ENCODE peak calls at places on chromosomes 6 and 20, in five cellular contexts. One of them, this sample, is unnamed.
A peak's percentile ranks its signal among the peaks of the same experiment; 100 is the strongest.

GRCh38 chr20:34473262-34473883 is 42.8 kb upstream of the DYNLRB1 start:
- DNase-seq in fibroblast of mammary gland: peak; percentile 66
- DNase-seq in HepG2: peak; percentile 72
- DNase-seq in CD8-positive, alpha-beta T cell: no peak
- DNase-seq in glutamatergic neuron: peak; percentile 82
- DNase-seq in this sample: peak; percentile 62

GRCh38 chr6:97473979-97474378 is 191.0 kb upstream of the MMS22L start:
- DNase-seq in fibroblast of mammary gland: no peak
- DNase-seq in HepG2: no peak
- DNase-seq in CD8-positive, alpha-beta T cell: no peak
- DNase-seq in glutamatergic neuron: no peak
- DNase-seq in this sample: no peak

GRCh38 chr20:10263385-10264165 is 44.9 kb downstream of the SNAP25 start:
- DNase-seq in fibroblast of mammary gland: peak; percentile 23
- DNase-seq in HepG2: peak; percentile 95
- DNase-seq in CD8-positive, alpha-beta T cell: no peak
- DNase-seq in glutamatergic neuron: no peak
- DNase-seq in this sample: no peak

GRCh38 chr20:45822863-45823262 is 4.2 kb downstream of the TNNC2 start:
- DNase-seq in fibroblast of mammary gland: no peak
- DNase-seq in HepG2: no peak
- DNase-seq in CD8-positive, alpha-beta T cell: no peak
- DNase-seq in glutamatergic neuron: peak; percentile 50
- DNase-seq in this sample: peak; percentile 16

GRCh38 chr6:75893058-75893775 is 144.2 kb downstream of the MYO6 start:
- DNase-seq in fibroblast of mammary gland: peak; percentile 84
- DNase-seq in HepG2: peak; percentile 61
- DNase-seq in CD8-positive, alpha-beta T cell: no peak
- DNase-seq in glutamatergic neuron: no peak
- DNase-seq in this sample: peak; percentile 90

GRCh38 chr6:114339706-114340105 is 3.1 kb downstream of the HS3ST5 start:
- DNase-seq in fibroblast of mammary gland: peak; percentile 9
- DNase-seq in HepG2: peak; percentile 15
- DNase-seq in CD8-positive, alpha-beta T cell: no peak
- DNase-seq in glutamatergic neuron: no peak
- DNase-seq in this sample: peak; percentile 7

GRCh38 chr6:9334979-9335378 is 899.6 kb upstream of the SLC35B3 start:
- DNase-seq in fibroblast of mammary gland: no peak
- DNase-seq in HepG2: no peak
- DNase-seq in CD8-positive, alpha-beta T cell: no peak
- DNase-seq in glutamatergic neuron: no peak
- DNase-seq in this sample: no peak

GRCh38 chr6:32081168-32081624 is 27.9 kb downstream of the TNXB start:
- DNase-seq in fibroblast of mammary gland: peak; percentile 88
- DNase-seq in HepG2: no peak
- DNase-seq in CD8-positive, alpha-beta T cell: no peak
- DNase-seq in glutamatergic neuron: no peak
- DNase-seq in this sample: peak; percentile 91

GRCh38 chr6:35026434-35027222 is 114.5 kb downstream of the TCP11 start:
- DNase-seq in fibroblast of mammary gland: peak; percentile 47
- DNase-seq in HepG2: no peak
- DNase-seq in CD8-positive, alpha-beta T cell: no peak
- DNase-seq in glutamatergic neuron: no peak
- DNase-seq in this sample: peak; percentile 54

GRCh38 chr6:21164768-21165326 is 428.7 kb upstream of the SOX4 start:
- DNase-seq in fibroblast of mammary gland: peak; percentile 22
- DNase-seq in HepG2: no peak
- DNase-seq in CD8-positive, alpha-beta T cell: no peak
- DNase-seq in glutamatergic neuron: no peak
- DNase-seq in this sample: peak; percentile 9

GRCh38 chr6:137494281-137494966 is at the start of gene OLIG3:
- DNase-seq in fibroblast of mammary gland: no peak
- DNase-seq in HepG2: no peak
- DNase-seq in CD8-positive, alpha-beta T cell: no peak
- DNase-seq in glutamatergic neuron: peak; percentile 73
- DNase-seq in this sample: no peak

GRCh38 chr20:37741560-37741959 is 47.7 kb downstream of the CTNNBL1 start:
- DNase-seq in fibroblast of mammary gland: no peak
- DNase-seq in HepG2: peak; percentile 50
- DNase-seq in CD8-positive, alpha-beta T cell: no peak
- DNase-seq in glutamatergic neuron: no peak
- DNase-seq in this sample: no peak

GRCh38 chr20:12012241-12013222 is 94.8 kb downstream of the BTBD3 start:
- DNase-seq in fibroblast of mammary gland: peak; percentile 59
- DNase-seq in HepG2: peak; percentile 67
- DNase-seq in CD8-positive, alpha-beta T cell: no peak
- DNase-seq in glutamatergic neuron: peak; percentile 18
- DNase-seq in this sample: peak; percentile 74

GRCh38 chr6:11918739-11919605 is 93.1 kb upstream of the HIVEP1 start:
- DNase-seq in fibroblast of mammary gland: peak; percentile 28
- DNase-seq in HepG2: no peak
- DNase-seq in CD8-positive, alpha-beta T cell: no peak
- DNase-seq in glutamatergic neuron: no peak
- DNase-seq in this sample: no peak

GRCh38 chr20:10922521-10922920 is 248.7 kb upstream of the JAG1 start:
- DNase-seq in fibroblast of mammary gland: no peak
- DNase-seq in HepG2: no peak
- DNase-seq in CD8-positive, alpha-beta T cell: no peak
- DNase-seq in glutamatergic neuron: no peak
- DNase-seq in this sample: no peak

GRCh38 chr6:34459899-34460593 is 5.8 kb upstream of the PACSIN1 start:
- DNase-seq in fibroblast of mammary gland: peak; percentile 65
- DNase-seq in HepG2: peak; percentile 59
- DNase-seq in CD8-positive, alpha-beta T cell: peak; percentile 62
- DNase-seq in glutamatergic neuron: peak; percentile 43
- DNase-seq in this sample: peak; percentile 69

GRCh38 chr20:60206259-60206658 is 248.0 kb downstream of the CDH26 start:
- DNase-seq in fibroblast of mammary gland: peak; percentile 57
- DNase-seq in HepG2: peak; percentile 31
- DNase-seq in CD8-positive, alpha-beta T cell: no peak
- DNase-seq in glutamatergic neuron: peak; percentile 47
- DNase-seq in this sample: peak; percentile 13

GRCh38 chr20:46122071-46122470 is 4.0 kb downstream of the CD40 start:
- DNase-seq in fibroblast of mammary gland: peak; percentile 76
- DNase-seq in HepG2: peak; percentile 35
- DNase-seq in CD8-positive, alpha-beta T cell: no peak
- DNase-seq in glutamatergic neuron: no peak
- DNase-seq in this sample: peak; percentile 67

GRCh38 chr6:98014791-98015201 is 731.8 kb upstream of the MMS22L start:
- DNase-seq in fibroblast of mammary gland: no peak
- DNase-seq in HepG2: no peak
- DNase-seq in CD8-positive, alpha-beta T cell: no peak
- DNase-seq in glutamatergic neuron: no peak
- DNase-seq in this sample: no peak

GRCh38 chr6:166987930-166988329 is 11.3 kb upstream of the CEP43 start:
- DNase-seq in fibroblast of mammary gland: no peak
- DNase-seq in HepG2: no peak
- DNase-seq in CD8-positive, alpha-beta T cell: no peak
- DNase-seq in glutamatergic neuron: no peak
- DNase-seq in this sample: no peak

GRCh38 chr20:38109025-38109541 is 56.0 kb downstream of the TGM2 start:
- DNase-seq in fibroblast of mammary gland: peak; percentile 97
- DNase-seq in HepG2: no peak
- DNase-seq in CD8-positive, alpha-beta T cell: no peak
- DNase-seq in glutamatergic neuron: no peak
- DNase-seq in this sample: peak; percentile 76

GRCh38 chr20:16865406-16865805 is 117.2 kb downstream of the OTOR start:
- DNase-seq in fibroblast of mammary gland: no peak
- DNase-seq in HepG2: no peak
- DNase-seq in CD8-positive, alpha-beta T cell: no peak
- DNase-seq in glutamatergic neuron: no peak
- DNase-seq in this sample: no peak

GRCh38 chr6:29968130-29968529 is 25.8 kb downstream of the HLA-A start:
- DNase-seq in fibroblast of mammary gland: peak; percentile 36
- DNase-seq in HepG2: peak; percentile 35
- DNase-seq in CD8-positive, alpha-beta T cell: no peak
- DNase-seq in glutamatergic neuron: no peak
- DNase-seq in this sample: peak; percentile 53

GRCh38 chr6:15062311-15063252 is 183.3 kb upstream of the JARID2 start:
- DNase-seq in fibroblast of mammary gland: peak; percentile 93
- DNase-seq in HepG2: no peak
- DNase-seq in CD8-positive, alpha-beta T cell: no peak
- DNase-seq in glutamatergic neuron: no peak
- DNase-seq in this sample: peak; percentile 72

GRCh38 chr6:39558079-39558478 is 167.1 kb downstream of the KIF6 start:
- DNase-seq in fibroblast of mammary gland: no peak
- DNase-seq in HepG2: no peak
- DNase-seq in CD8-positive, alpha-beta T cell: no peak
- DNase-seq in glutamatergic neuron: no peak
- DNase-seq in this sample: no peak

GRCh38 chr6:39169448-39170344 is 54.7 kb upstream of the SAYSD1 start:
- DNase-seq in fibroblast of mammary gland: no peak
- DNase-seq in HepG2: no peak
- DNase-seq in CD8-positive, alpha-beta T cell: no peak
- DNase-seq in glutamatergic neuron: no peak
- DNase-seq in this sample: no peak

GRCh38 chr20:45462711-45463110 is 6.8 kb upstream of the WFDC2 start:
- DNase-seq in fibroblast of mammary gland: no peak
- DNase-seq in HepG2: no peak
- DNase-seq in CD8-positive, alpha-beta T cell: no peak
- DNase-seq in glutamatergic neuron: no peak
- DNase-seq in this sample: no peak

GRCh38 chr6:136129365-136129764 is 120.7 kb downstream of the MTFR2 start:
- DNase-seq in fibroblast of mammary gland: no peak
- DNase-seq in HepG2: no peak
- DNase-seq in CD8-positive, alpha-beta T cell: no peak
- DNase-seq in glutamatergic neuron: no peak
- DNase-seq in this sample: peak; percentile 38

GRCh38 chr6:78492351-78493010 is 374.9 kb upstream of the IRAK1BP1 start:
- DNase-seq in fibroblast of mammary gland: peak; percentile 29
- DNase-seq in HepG2: no peak
- DNase-seq in CD8-positive, alpha-beta T cell: no peak
- DNase-seq in glutamatergic neuron: no peak
- DNase-seq in this sample: no peak

GRCh38 chr6:169210611-169211010 is 43.0 kb downstream of the THBS2 start:
- DNase-seq in fibroblast of mammary gland: no peak
- DNase-seq in HepG2: no peak
- DNase-seq in CD8-positive, alpha-beta T cell: no peak
- DNase-seq in glutamatergic neuron: no peak
- DNase-seq in this sample: no peak

GRCh38 chr6:20885076-20885475 is 350.8 kb downstream of the CDKAL1 start:
- DNase-seq in fibroblast of mammary gland: no peak
- DNase-seq in HepG2: no peak
- DNase-seq in CD8-positive, alpha-beta T cell: no peak
- DNase-seq in glutamatergic neuron: no peak
- DNase-seq in this sample: no peak

GRCh38 chr6:1756472-1757129 is 146.9 kb downstream of the FOXC1 start:
- DNase-seq in fibroblast of mammary gland: no peak
- DNase-seq in HepG2: no peak
- DNase-seq in CD8-positive, alpha-beta T cell: no peak
- DNase-seq in glutamatergic neuron: no peak
- DNase-seq in this sample: no peak

GRCh38 chr6:1757133-1757532 is 147.4 kb downstream of the FOXC1 start:
- DNase-seq in fibroblast of mammary gland: no peak
- DNase-seq in HepG2: no peak
- DNase-seq in CD8-positive, alpha-beta T cell: no peak
- DNase-seq in glutamatergic neuron: no peak
- DNase-seq in this sample: no peak

GRCh38 chr6:1759877-1760276 is 150.2 kb downstream of the FOXC1 start:
- DNase-seq in fibroblast of mammary gland: no peak
- DNase-seq in HepG2: no peak
- DNase-seq in CD8-positive, alpha-beta T cell: no peak
- DNase-seq in glutamatergic neuron: no peak
- DNase-seq in this sample: no peak

GRCh38 chr6:1760876-1761275 is 151.2 kb downstream of the FOXC1 start:
- DNase-seq in fibroblast of mammary gland: no peak
- DNase-seq in HepG2: no peak
- DNase-seq in CD8-positive, alpha-beta T cell: no peak
- DNase-seq in glutamatergic neuron: no peak
- DNase-seq in this sample: no peak

GRCh38 chr6:1758076-1758679 is 148.5 kb downstream of the FOXC1 start:
- DNase-seq in fibroblast of mammary gland: no peak
- DNase-seq in HepG2: no peak
- DNase-seq in CD8-positive, alpha-beta T cell: no peak
- DNase-seq in glutamatergic neuron: no peak
- DNase-seq in this sample: no peak
- TF ChIP-seq CTCF in fibroblast of mammary gland: no peak
- TF ChIP-seq CTCF in HepG2: no peak
- TF ChIP-seq CTCF in CD8-positive, alpha-beta T cell: no peak
- TF ChIP-seq CTCF in glutamatergic neuron: no peak
- TF ChIP-seq CTCF in this sample: no peak

GRCh38 chr20:20184149-20184548 is 131.8 kb downstream of the CFAP61 start:
- DNase-seq in fibroblast of mammary gland: peak; percentile 16
- DNase-seq in HepG2: no peak
- DNase-seq in CD8-positive, alpha-beta T cell: no peak
- DNase-seq in glutamatergic neuron: no peak
- DNase-seq in this sample: peak; percentile 7
- TF ChIP-seq CTCF in fibroblast of mammary gland: peak; percentile 53
- TF ChIP-seq CTCF in HepG2: peak; percentile 56
- TF ChIP-seq CTCF in CD8-positive, alpha-beta T cell: no peak
- TF ChIP-seq CTCF in glutamatergic neuron: no peak
- TF ChIP-seq CTCF in this sample: peak; percentile 41

GRCh38 chr6:151680846-151681425 is 126.5 kb upstream of the ESR1 start:
- DNase-seq in fibroblast of mammary gland: no peak
- DNase-seq in HepG2: no peak
- DNase-seq in CD8-positive, alpha-beta T cell: no peak
- DNase-seq in glutamatergic neuron: no peak
- DNase-seq in this sample: no peak

GRCh38 chr6:151682922-151683321 is 124.6 kb upstream of the ESR1 start:
- DNase-seq in fibroblast of mammary gland: no peak
- DNase-seq in HepG2: peak; percentile 54
- DNase-seq in CD8-positive, alpha-beta T cell: no peak
- DNase-seq in glutamatergic neuron: no peak
- DNase-seq in this sample: no peak

GRCh38 chr6:151681426-151682059 is 125.9 kb upstream of the ESR1 start:
- DNase-seq in fibroblast of mammary gland: peak; percentile 56
- DNase-seq in HepG2: peak; percentile 28
- DNase-seq in CD8-positive, alpha-beta T cell: no peak
- DNase-seq in glutamatergic neuron: no peak
- DNase-seq in this sample: peak; percentile 64

GRCh38 chr6:151682251-151682650 is 125.2 kb upstream of the ESR1 start:
- DNase-seq in fibroblast of mammary gland: no peak
- DNase-seq in HepG2: no peak
- DNase-seq in CD8-positive, alpha-beta T cell: no peak
- DNase-seq in glutamatergic neuron: no peak
- DNase-seq in this sample: no peak

GRCh38 chr6:151683381-151683780 is 124.1 kb upstream of the ESR1 start:
- DNase-seq in fibroblast of mammary gland: no peak
- DNase-seq in HepG2: no peak
- DNase-seq in CD8-positive, alpha-beta T cell: no peak
- DNase-seq in glutamatergic neuron: no peak
- DNase-seq in this sample: no peak
- TF ChIP-seq CTCF in fibroblast of mammary gland: no peak
- TF ChIP-seq CTCF in HepG2: no peak
- TF ChIP-seq CTCF in CD8-positive, alpha-beta T cell: no peak
- TF ChIP-seq CTCF in glutamatergic neuron: no peak
- TF ChIP-seq CTCF in this sample: no peak

GRCh38 chr6:84779380-84779779 is 15.0 kb upstream of the TBX18 start:
- DNase-seq in fibroblast of mammary gland: no peak
- DNase-seq in HepG2: no peak
- DNase-seq in CD8-positive, alpha-beta T cell: no peak
- DNase-seq in glutamatergic neuron: no peak
- DNase-seq in this sample: no peak
- TF ChIP-seq CTCF in fibroblast of mammary gland: peak; percentile 22
- TF ChIP-seq CTCF in HepG2: no peak
- TF ChIP-seq CTCF in CD8-positive, alpha-beta T cell: no peak
- TF ChIP-seq CTCF in glutamatergic neuron: no peak
- TF ChIP-seq CTCF in this sample: peak; percentile 36